ENCODE peak calls at places on chromosome 18, in eight cellular contexts. L is astrocyte of the cerebellum, O is cardiac fibroblast, H is activated gamma-delta T cell treated with Interleukin-2 at 50 U/mL for 16 hours, G is ELR, B is HFFc6, S is T-helper 9 cell, D is T-helper 17 cell. N is an unnamed sample.

GRCh38 chr18:34744569-34744968 is 34.5 kb downstream of the DTNA start:
- DNase-seq in L (no peak), O (no peak), H (no peak), G (no peak), B (no peak), S (no peak), D (no peak), N (no peak)

GRCh38 chr18:36546028-36546427 is 248.5 kb downstream of the FHOD3 start:
- DNase-seq in L (no peak), O (no peak), H (no peak), G (no peak), B (no peak), S (no peak), D (no peak), N (no peak)

GRCh38 chr18:23066504-23067039 is 68.7 kb upstream of the CABLES1 start:
- DNase-seq in L (no peak), O (no peak), H (no peak), G (no peak), B (no peak), S (no peak), D (no peak), N (no peak)

GRCh38 chr18:57095884-57096283 is 51.0 kb upstream of the BOD1L2 start:
- DNase-seq in L (no peak), O (no peak), H (no peak), G (no peak), B (no peak), S (no peak), D (no peak), N (no peak)

GRCh38 chr18:47969851-47970250 is 39.4 kb upstream of the SMAD2 start:
- DNase-seq in L (peak), O (peak), H (no peak), G (peak), B (no peak), S (no peak), D (no peak), N (no peak)

GRCh38 chr18:2893056-2893455 is 46.2 kb downstream of the EMILIN2 start:
- DNase-seq in L (no peak), O (no peak), H (no peak), G (no peak), B (no peak), S (no peak), D (no peak), N (no peak)

GRCh38 chr18:78922856-78923255 is 56.8 kb upstream of the SALL3 start:
- DNase-seq in L (no peak), O (no peak), H (no peak), G (no peak), B (no peak), S (no peak), D (no peak), N (no peak)

GRCh38 chr18:22254088-22254487 is 84.7 kb downstream of the GATA6 start:
- DNase-seq in L (no peak), O (no peak), H (no peak), G (no peak), B (no peak), S (no peak), D (no peak), N (no peak)

GRCh38 chr18:75638597-75639467 is 211.3 kb upstream of the SMIM21 start:
- DNase-seq in L (peak), O (peak), H (no peak), G (no peak), B (peak), S (no peak), D (no peak), N (no peak)

GRCh38 chr18:864872-865273 is 39.8 kb upstream of the ADCYAP1 start:
- DNase-seq in L (peak), O (peak), H (peak), G (peak), B (peak), S (peak), D (peak), N (no peak)

GRCh38 chr18:77113361-77114069 is 19.1 kb downstream of the MBP start:
- DNase-seq in L (no peak), O (no peak), H (no peak), G (no peak), B (no peak), S (no peak), D (no peak), N (no peak)

GRCh38 chr18:22564036-22564435 is 146.3 kb upstream of the CTAGE1 start:
- DNase-seq in L (peak), O (peak), H (no peak), G (no peak), B (no peak), S (no peak), D (no peak), N (no peak)

GRCh38 chr18:41858761-41859555 is 96.1 kb upstream of the PIK3C3 start:
- DNase-seq in L (no peak), O (peak), H (no peak), G (no peak), B (no peak), S (no peak), D (no peak), N (no peak)

GRCh38 chr18:48476550-48476917 is 62.3 kb upstream of the CTIF start:
- DNase-seq in L (no peak), O (no peak), H (no peak), G (no peak), B (no peak), S (no peak), D (no peak), N (no peak)

GRCh38 chr18:49342690-49343089 is 117.8 kb downstream of the DYM start:
- DNase-seq in L (no peak), O (peak), H (no peak), G (no peak), B (no peak), S (no peak), D (no peak), N (no peak)

GRCh38 chr18:31688601-31689000 is 4.2 kb upstream of the B4GALT6 start:
- DNase-seq in L (no peak), O (no peak), H (no peak), G (no peak), B (no peak), S (no peak), D (no peak), N (no peak)

GRCh38 chr18:70468861-70469570 is 180.2 kb downstream of the SOCS6 start:
- DNase-seq in L (no peak), O (no peak), H (no peak), G (no peak), B (no peak), S (no peak), D (no peak), N (no peak)

GRCh38 chr18:9619990-9620389 is 5.6 kb upstream of the PPP4R1 start:
- DNase-seq in L (no peak), O (peak), H (no peak), G (peak), B (no peak), S (no peak), D (no peak), N (no peak)

GRCh38 chr18:61545281-61546245 is 212.3 kb downstream of the CDH20 start:
- DNase-seq in L (no peak), O (no peak), H (no peak), G (no peak), B (no peak), S (no peak), D (no peak), N (no peak)

GRCh38 chr18:55054591-55054990 is 95.3 kb upstream of the CCDC68 start:
- DNase-seq in L (peak), O (no peak), H (no peak), G (no peak), B (no peak), S (no peak), D (no peak), N (no peak)

N was measured in esophagus squamous epithelium.